ENCODE peak calls at places on chromosomes 4 and X, in ten cellular contexts. One of them, this sample, is unnamed.

GRCh38 chr4:37815591-37815990 is 10.9 kb upstream of the PGM2 start:
- DNase-seq in astrocyte: no peak
- DNase-seq in neural progenitor cell: no peak
- DNase-seq in MM.1S: no peak
- DNase-seq in HCT116: no peak
- DNase-seq in K562: no peak
- DNase-seq in hepatocyte: no peak
- DNase-seq in PC-9: no peak
- DNase-seq in endothelial cell of umbilical vein: no peak
- DNase-seq in GM23338: no peak
- DNase-seq in this sample: no peak

GRCh38 chrX:153966283-153966688 is 5.3 kb downstream of the HCFC1 start:
- DNase-seq in MM.1S: no peak
- DNase-seq in endothelial cell of umbilical vein: no peak
- DNase-seq in hepatocyte: no peak
- DNase-seq in PC-9: no peak
- DNase-seq in neural progenitor cell: no peak
- DNase-seq in HCT116: no peak
- DNase-seq in GM23338: no peak
- DNase-seq in astrocyte: peak; percentile 46
- DNase-seq in K562: no peak
- DNase-seq in this sample: no peak

GRCh38 chr4:86939737-86940141 is 4.9 kb downstream of the AFF1 start:
- DNase-seq in HCT116: no peak
- DNase-seq in neural progenitor cell: no peak
- DNase-seq in astrocyte: peak; percentile 32
- DNase-seq in endothelial cell of umbilical vein: peak; percentile 45
- DNase-seq in K562: no peak
- DNase-seq in hepatocyte: no peak
- DNase-seq in MM.1S: peak; percentile 98
- DNase-seq in PC-9: no peak
- DNase-seq in GM23338: no peak
- DNase-seq in this sample: no peak

GRCh38 chr4:8152865-8153257 is 5.8 kb downstream of the ABLIM2 start:
- DNase-seq in GM23338: no peak
- DNase-seq in neural progenitor cell: no peak
- DNase-seq in MM.1S: no peak
- DNase-seq in PC-9: no peak
- DNase-seq in endothelial cell of umbilical vein: no peak
- DNase-seq in astrocyte: no peak
- DNase-seq in K562: no peak
- DNase-seq in hepatocyte: no peak
- DNase-seq in HCT116: no peak
- DNase-seq in this sample: no peak

GRCh38 chr4:76459291-76459723 is 24.3 kb downstream of the SHROOM3 start:
- DNase-seq in astrocyte: peak; percentile 97
- DNase-seq in GM23338: peak; percentile 97
- DNase-seq in PC-9: peak; percentile 64
- DNase-seq in neural progenitor cell: peak; percentile 97
- DNase-seq in HCT116: peak; percentile 81
- DNase-seq in MM.1S: no peak
- DNase-seq in hepatocyte: peak; percentile 30
- DNase-seq in K562: peak; percentile 34
- DNase-seq in endothelial cell of umbilical vein: peak; percentile 24
- DNase-seq in this sample: no peak

GRCh38 chr4:2401610-2401983 is 16.8 kb downstream of the ZFYVE28 start:
- DNase-seq in neural progenitor cell: no peak
- DNase-seq in PC-9: no peak
- DNase-seq in endothelial cell of umbilical vein: no peak
- DNase-seq in HCT116: no peak
- DNase-seq in hepatocyte: no peak
- DNase-seq in GM23338: no peak
- DNase-seq in MM.1S: no peak
- DNase-seq in astrocyte: no peak
- DNase-seq in K562: no peak
- DNase-seq in this sample: no peak

GRCh38 chr4:14177987-14178386 is 550.5 kb upstream of the BOD1L1 start:
- DNase-seq in MM.1S: peak; percentile 88
- DNase-seq in HCT116: no peak
- DNase-seq in K562: no peak
- DNase-seq in neural progenitor cell: no peak
- DNase-seq in astrocyte: no peak
- DNase-seq in endothelial cell of umbilical vein: peak; percentile 17
- DNase-seq in PC-9: no peak
- DNase-seq in GM23338: no peak
- DNase-seq in hepatocyte: no peak
- DNase-seq in this sample: no peak

GRCh38 chr4:87856816-87857215 is 24.0 kb downstream of the MEPE start:
- DNase-seq in neural progenitor cell: no peak
- DNase-seq in hepatocyte: no peak
- DNase-seq in MM.1S: no peak
- DNase-seq in PC-9: no peak
- DNase-seq in astrocyte: no peak
- DNase-seq in K562: no peak
- DNase-seq in GM23338: peak; percentile 22
- DNase-seq in HCT116: no peak
- DNase-seq in endothelial cell of umbilical vein: no peak
- DNase-seq in this sample: no peak

GRCh38 chr4:39591290-39591689 is 47.4 kb downstream of the SMIM14 start:
- DNase-seq in HCT116: no peak
- DNase-seq in PC-9: peak; percentile 57
- DNase-seq in astrocyte: no peak
- DNase-seq in MM.1S: peak; percentile 31
- DNase-seq in K562: peak; percentile 14
- DNase-seq in endothelial cell of umbilical vein: no peak
- DNase-seq in GM23338: no peak
- DNase-seq in hepatocyte: no peak
- DNase-seq in neural progenitor cell: no peak
- DNase-seq in this sample: no peak

GRCh38 chr4:115548123-115548522 is 434.7 kb upstream of the NDST4 start:
- DNase-seq in neural progenitor cell: no peak
- DNase-seq in endothelial cell of umbilical vein: no peak
- DNase-seq in PC-9: no peak
- DNase-seq in astrocyte: no peak
- DNase-seq in HCT116: no peak
- DNase-seq in GM23338: peak; percentile 13
- DNase-seq in MM.1S: no peak
- DNase-seq in K562: no peak
- DNase-seq in hepatocyte: no peak
- DNase-seq in this sample: no peak

GRCh38 chr4:140839888-140840790 is 84.0 kb upstream of the TBC1D9 start:
- DNase-seq in PC-9: no peak
- DNase-seq in astrocyte: peak; percentile 10
- DNase-seq in MM.1S: no peak
- DNase-seq in neural progenitor cell: peak; percentile 9
- DNase-seq in endothelial cell of umbilical vein: no peak
- DNase-seq in HCT116: no peak
- DNase-seq in GM23338: no peak
- DNase-seq in K562: no peak
- DNase-seq in hepatocyte: peak; percentile 37
- DNase-seq in this sample: no peak

GRCh38 chr4:1043162-1043561 is 31.7 kb downstream of the FGFRL1 start:
- DNase-seq in astrocyte: no peak
- DNase-seq in MM.1S: no peak
- DNase-seq in PC-9: no peak
- DNase-seq in neural progenitor cell: no peak
- DNase-seq in K562: no peak
- DNase-seq in endothelial cell of umbilical vein: no peak
- DNase-seq in GM23338: no peak
- DNase-seq in hepatocyte: no peak
- DNase-seq in HCT116: no peak
- DNase-seq in this sample: no peak

GRCh38 chr4:1042352-1043025 is 31.1 kb downstream of the FGFRL1 start:
- DNase-seq in HCT116: no peak
- DNase-seq in K562: no peak
- DNase-seq in GM23338: no peak
- DNase-seq in neural progenitor cell: no peak
- DNase-seq in MM.1S: no peak
- DNase-seq in PC-9: no peak
- DNase-seq in hepatocyte: no peak
- DNase-seq in astrocyte: no peak
- DNase-seq in endothelial cell of umbilical vein: no peak
- DNase-seq in this sample: no peak

GRCh38 chr4:1041147-1041935 is 29.9 kb downstream of the FGFRL1 start:
- DNase-seq in astrocyte: peak; percentile 57
- DNase-seq in MM.1S: no peak
- DNase-seq in HCT116: no peak
- DNase-seq in hepatocyte: peak; percentile 51
- DNase-seq in PC-9: peak; percentile 48
- DNase-seq in neural progenitor cell: peak; percentile 89
- DNase-seq in GM23338: no peak
- DNase-seq in endothelial cell of umbilical vein: peak; percentile 37
- DNase-seq in K562: peak; percentile 72
- DNase-seq in this sample: no peak

GRCh38 chr4:1040344-1041146 is 29.1 kb downstream of the FGFRL1 start:
- DNase-seq in HCT116: no peak
- DNase-seq in MM.1S: no peak
- DNase-seq in endothelial cell of umbilical vein: no peak
- DNase-seq in astrocyte: no peak
- DNase-seq in K562: no peak
- DNase-seq in hepatocyte: no peak
- DNase-seq in neural progenitor cell: no peak
- DNase-seq in PC-9: no peak
- DNase-seq in GM23338: no peak
- DNase-seq in this sample: no peak

DNA sequence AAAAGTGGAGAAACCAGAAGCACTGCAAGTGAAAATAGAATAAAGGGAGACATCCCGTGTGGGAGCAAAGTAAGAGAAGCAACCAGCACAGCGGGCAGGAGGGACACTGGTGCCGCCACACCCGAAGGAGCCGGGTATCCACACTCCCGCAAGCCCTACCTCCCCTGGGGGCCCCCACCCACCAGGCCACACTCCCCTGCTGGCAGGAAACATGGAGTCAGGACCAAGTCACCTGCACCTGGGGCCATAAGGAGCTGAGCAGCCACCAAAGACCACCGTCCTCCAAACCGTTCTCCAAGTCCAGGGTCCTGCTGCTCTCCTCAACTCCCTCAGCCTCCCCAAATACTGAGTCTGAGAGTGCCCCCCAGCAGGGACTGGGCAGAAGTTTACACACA is 30.5 kb downstream of the FGFRL1 start:
- DNase-seq in K562: no peak
- DNase-seq in MM.1S: no peak
- DNase-seq in endothelial cell of umbilical vein: no peak
- DNase-seq in astrocyte: no peak
- DNase-seq in hepatocyte: no peak
- DNase-seq in HCT116: no peak
- DNase-seq in GM23338: no peak
- DNase-seq in neural progenitor cell: no peak
- DNase-seq in PC-9: no peak
- DNase-seq in this sample: no peak
- TF ChIP-seq EZH2 in K562: no peak
- TF ChIP-seq EZH2 in MM.1S: no peak
- TF ChIP-seq EZH2 in endothelial cell of umbilical vein: no peak
- TF ChIP-seq EZH2 in astrocyte: no peak
- TF ChIP-seq EZH2 in hepatocyte: no peak
- TF ChIP-seq EZH2 in HCT116: no peak
- TF ChIP-seq EZH2 in GM23338: no peak
- TF ChIP-seq EZH2 in neural progenitor cell: no peak
- TF ChIP-seq EZH2 in PC-9: no peak
- TF ChIP-seq EZH2 in this sample: no peak

GRCh38 chr4:126386512-126386911 is 1071.8 kb downstream of the FAT4 start:
- DNase-seq in neural progenitor cell: no peak
- DNase-seq in MM.1S: no peak
- DNase-seq in K562: no peak
- DNase-seq in HCT116: no peak
- DNase-seq in GM23338: no peak
- DNase-seq in hepatocyte: no peak
- DNase-seq in astrocyte: peak; percentile 35
- DNase-seq in endothelial cell of umbilical vein: no peak
- DNase-seq in PC-9: no peak
- DNase-seq in this sample: no peak

GRCh38 chr4:126385954-126386353 is 1071.2 kb downstream of the FAT4 start:
- DNase-seq in PC-9: no peak
- DNase-seq in HCT116: no peak
- DNase-seq in MM.1S: no peak
- DNase-seq in hepatocyte: no peak
- DNase-seq in neural progenitor cell: no peak
- DNase-seq in GM23338: no peak
- DNase-seq in K562: no peak
- DNase-seq in astrocyte: no peak
- DNase-seq in endothelial cell of umbilical vein: no peak
- DNase-seq in this sample: no peak
- H2AFZ ChIP-seq in PC-9: no peak overlapping the region
- H2AFZ ChIP-seq in HCT116: no peak overlapping the region
- H2AFZ ChIP-seq in MM.1S: no peak overlapping the region
- H2AFZ ChIP-seq in hepatocyte: no peak overlapping the region
- H2AFZ ChIP-seq in neural progenitor cell: no peak overlapping the region
- H2AFZ ChIP-seq in GM23338: no peak overlapping the region
- H2AFZ ChIP-seq in K562: no peak overlapping the region
- H2AFZ ChIP-seq in astrocyte: no peak overlapping the region
- H2AFZ ChIP-seq in endothelial cell of umbilical vein: no peak overlapping the region
- H2AFZ ChIP-seq in this sample: no peak overlapping the region

DNA sequence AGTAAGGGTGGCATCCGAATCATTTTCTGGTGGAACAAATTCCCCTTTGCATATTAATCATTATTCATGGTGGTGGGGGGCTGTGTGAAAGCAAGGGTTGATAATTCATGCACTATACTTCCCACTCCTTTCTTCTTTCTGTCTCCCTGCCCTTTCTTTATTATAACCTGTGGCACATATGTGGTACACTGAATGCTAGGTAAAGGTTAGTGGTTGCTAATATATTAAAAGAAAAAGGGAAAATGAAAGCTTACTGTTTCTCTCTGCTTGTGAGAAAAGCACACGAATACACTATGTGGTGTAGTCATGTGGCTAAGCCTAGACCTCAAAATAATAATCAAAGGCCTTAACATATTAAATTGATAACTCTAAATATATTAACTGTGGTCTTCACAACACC is 178.4 kb upstream of the RPS6KA3 start:
- DNase-seq in K562: no peak
- DNase-seq in astrocyte: no peak
- DNase-seq in PC-9: no peak
- DNase-seq in MM.1S: peak; percentile 28
- DNase-seq in HCT116: no peak
- DNase-seq in GM23338: no peak
- DNase-seq in hepatocyte: no peak
- DNase-seq in neural progenitor cell: no peak
- DNase-seq in endothelial cell of umbilical vein: no peak
- DNase-seq in this sample: no peak
- TF ChIP-seq EZH2 in K562: no peak
- TF ChIP-seq EZH2 in astrocyte: no peak
- TF ChIP-seq EZH2 in PC-9: no peak
- TF ChIP-seq EZH2 in MM.1S: no peak
- TF ChIP-seq EZH2 in HCT116: no peak
- TF ChIP-seq EZH2 in GM23338: no peak
- TF ChIP-seq EZH2 in hepatocyte: no peak
- TF ChIP-seq EZH2 in neural progenitor cell: no peak
- TF ChIP-seq EZH2 in endothelial cell of umbilical vein: no peak
- TF ChIP-seq EZH2 in this sample: no peak

DNA sequence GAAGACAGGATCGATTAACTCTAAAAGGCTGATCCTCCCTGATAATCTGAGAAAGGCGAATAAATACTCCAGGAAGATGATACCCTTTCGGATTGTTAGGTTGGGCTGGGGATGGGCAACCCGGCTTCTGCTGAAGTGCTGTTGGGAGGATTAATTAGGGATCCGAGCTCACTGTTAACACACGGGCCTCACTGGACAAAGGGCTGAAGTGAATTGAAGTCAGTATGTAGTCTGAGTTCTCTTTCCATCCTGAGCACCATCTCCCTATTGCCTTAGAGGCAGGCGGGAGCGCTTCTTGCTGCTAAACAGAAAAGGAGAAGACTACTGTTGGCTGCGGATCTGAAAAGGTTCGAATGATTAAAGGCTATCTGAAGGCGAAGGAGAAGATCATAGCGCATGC is 22.6 kb downstream of the MORF4L2 start:
- DNase-seq in neural progenitor cell: peak; percentile 68
- DNase-seq in GM23338: peak; percentile 9
- DNase-seq in hepatocyte: no peak
- DNase-seq in HCT116: no peak
- DNase-seq in K562: no peak
- DNase-seq in MM.1S: no peak
- DNase-seq in PC-9: no peak
- DNase-seq in astrocyte: no peak
- DNase-seq in endothelial cell of umbilical vein: no peak
- DNase-seq in this sample: no peak
- H2AFZ ChIP-seq in neural progenitor cell: peak overlapping the region; percentile 66
- H2AFZ ChIP-seq in GM23338: peak overlapping the region; percentile 94
- H2AFZ ChIP-seq in hepatocyte: no peak overlapping the region
- H2AFZ ChIP-seq in HCT116: no peak overlapping the region
- H2AFZ ChIP-seq in K562: no peak overlapping the region
- H2AFZ ChIP-seq in MM.1S: no peak overlapping the region
- H2AFZ ChIP-seq in PC-9: no peak overlapping the region
- H2AFZ ChIP-seq in astrocyte: peak overlapping the region; percentile 18
- H2AFZ ChIP-seq in endothelial cell of umbilical vein: peak overlapping the region; percentile 26
- H2AFZ ChIP-seq in this sample: no peak overlapping the region

This sample was measured in DND-41.